ENCODE peak calls at places on chromosomes 2 and 18, in eight cellular contexts. One of them, this sample, is unnamed.

GRCh38 chr2:170461875-170462274 is 253.3 kb upstream of the SP5 start:
- DNase-seq in Calu3: no peak
- DNase-seq in activated CD4-positive, alpha-beta T cell treated with anti-CD3 and anti-CD28 coated beads, Interleukin-2, amount 10 ng/mL, durations not matched to agents 24 days and 14 days: no peak
- DNase-seq in substantia nigra: no peak
- DNase-seq in aorta: no peak
- DNase-seq in spleen: no peak
- DNase-seq in fibroblast of lung: no peak
- DNase-seq in lower lobe of right lung: no peak
- DNase-seq in this sample: no peak

GRCh38 chr2:206442516-206442853 is 847 bp upstream of the ADAM23 start:
- DNase-seq in Calu3: no peak
- DNase-seq in activated CD4-positive, alpha-beta T cell treated with anti-CD3 and anti-CD28 coated beads, Interleukin-2, amount 10 ng/mL, durations not matched to agents 24 days and 14 days: no peak
- DNase-seq in substantia nigra: no peak
- DNase-seq in lower lobe of right lung: no peak
- DNase-seq in aorta: no peak
- DNase-seq in fibroblast of lung: no peak
- DNase-seq in spleen: no peak
- DNase-seq in this sample: no peak

GRCh38 chr18:63701952-63702351 is 808 bp upstream of the SERPINB11 start:
- DNase-seq in lower lobe of right lung: no peak
- DNase-seq in activated CD4-positive, alpha-beta T cell treated with anti-CD3 and anti-CD28 coated beads, Interleukin-2, amount 10 ng/mL, durations not matched to agents 24 days and 14 days: no peak
- DNase-seq in substantia nigra: no peak
- DNase-seq in fibroblast of lung: peak
- DNase-seq in Calu3: no peak
- DNase-seq in spleen: no peak
- DNase-seq in aorta: no peak
- DNase-seq in this sample: no peak

GRCh38 chr18:54392621-54393023 is 34.9 kb downstream of the C18orf54 start:
- DNase-seq in fibroblast of lung: peak
- DNase-seq in activated CD4-positive, alpha-beta T cell treated with anti-CD3 and anti-CD28 coated beads, Interleukin-2, amount 10 ng/mL, durations not matched to agents 24 days and 14 days: peak
- DNase-seq in Calu3: peak
- DNase-seq in substantia nigra: no peak
- DNase-seq in spleen: no peak
- DNase-seq in aorta: no peak
- DNase-seq in lower lobe of right lung: no peak
- DNase-seq in this sample: no peak

GRCh38 chr2:117771969-117772630 is 42.4 kb upstream of the DDX18 start:
- DNase-seq in Calu3: no peak
- DNase-seq in lower lobe of right lung: no peak
- DNase-seq in activated CD4-positive, alpha-beta T cell treated with anti-CD3 and anti-CD28 coated beads, Interleukin-2, amount 10 ng/mL, durations not matched to agents 24 days and 14 days: no peak
- DNase-seq in substantia nigra: no peak
- DNase-seq in aorta: no peak
- DNase-seq in spleen: no peak
- DNase-seq in fibroblast of lung: peak
- DNase-seq in this sample: no peak

GRCh38 chr2:120419955-120420354 is 74.0 kb downstream of the INHBB start:
- DNase-seq in spleen: no peak
- DNase-seq in substantia nigra: no peak
- DNase-seq in aorta: no peak
- DNase-seq in fibroblast of lung: no peak
- DNase-seq in activated CD4-positive, alpha-beta T cell treated with anti-CD3 and anti-CD28 coated beads, Interleukin-2, amount 10 ng/mL, durations not matched to agents 24 days and 14 days: no peak
- DNase-seq in Calu3: no peak
- DNase-seq in lower lobe of right lung: no peak
- DNase-seq in this sample: no peak

GRCh38 chr2:4679391-4679790 is 976.0 kb downstream of the DCDC2C start:
- DNase-seq in Calu3: no peak
- DNase-seq in spleen: no peak
- DNase-seq in substantia nigra: no peak
- DNase-seq in aorta: no peak
- DNase-seq in activated CD4-positive, alpha-beta T cell treated with anti-CD3 and anti-CD28 coated beads, Interleukin-2, amount 10 ng/mL, durations not matched to agents 24 days and 14 days: no peak
- DNase-seq in lower lobe of right lung: no peak
- DNase-seq in fibroblast of lung: no peak
- DNase-seq in this sample: no peak

GRCh38 chr18:72866901-72867701 is 686 bp downstream of the NETO1 start:
- DNase-seq in substantia nigra: no peak
- DNase-seq in Calu3: no peak
- DNase-seq in activated CD4-positive, alpha-beta T cell treated with anti-CD3 and anti-CD28 coated beads, Interleukin-2, amount 10 ng/mL, durations not matched to agents 24 days and 14 days: no peak
- DNase-seq in spleen: peak
- DNase-seq in lower lobe of right lung: no peak
- DNase-seq in aorta: no peak
- DNase-seq in fibroblast of lung: peak
- DNase-seq in this sample: no peak

GRCh38 chr2:84481702-84482101 is 22.6 kb upstream of the SUCLG1 start:
- DNase-seq in aorta: no peak
- DNase-seq in activated CD4-positive, alpha-beta T cell treated with anti-CD3 and anti-CD28 coated beads, Interleukin-2, amount 10 ng/mL, durations not matched to agents 24 days and 14 days: peak
- DNase-seq in lower lobe of right lung: no peak
- DNase-seq in spleen: no peak
- DNase-seq in substantia nigra: no peak
- DNase-seq in Calu3: no peak
- DNase-seq in fibroblast of lung: peak
- DNase-seq in this sample: no peak

GRCh38 chr18:68275616-68276015 is 439.3 kb downstream of the TMX3 start:
- DNase-seq in substantia nigra: no peak
- DNase-seq in lower lobe of right lung: no peak
- DNase-seq in spleen: no peak
- DNase-seq in activated CD4-positive, alpha-beta T cell treated with anti-CD3 and anti-CD28 coated beads, Interleukin-2, amount 10 ng/mL, durations not matched to agents 24 days and 14 days: no peak
- DNase-seq in aorta: no peak
- DNase-seq in fibroblast of lung: peak
- DNase-seq in Calu3: peak
- DNase-seq in this sample: no peak

This sample was measured in testis.